ENCODE peak calls at places on chromosomes 13 and 19, in eight cellular contexts. One of them, this sample, is unnamed.

GRCh38 chr19:15828121-15828620 is 12.7 kb upstream of the OR10H1 start:
- DNase-seq in A549: no peak
- DNase-seq in IMR-90: no peak
- DNase-seq in H1: no peak
- DNase-seq in HepG2: no peak
- DNase-seq in SK-N-SH: no peak
- DNase-seq in HCT116: no peak
- DNase-seq in GM12878: no peak
- DNase-seq in this sample: peak; percentile 75

GRCh38 chr19:14113762-14114414 is 3.7 kb downstream of the PRKACA start:
- DNase-seq in A549: no peak
- DNase-seq in IMR-90: no peak
- DNase-seq in H1: peak; percentile 80
- DNase-seq in HepG2: no peak
- DNase-seq in SK-N-SH: no peak
- DNase-seq in HCT116: peak; percentile 87
- DNase-seq in GM12878: no peak
- DNase-seq in this sample: peak; percentile 81

GRCh38 chr13:104301216-104301975 is 1235.2 kb upstream of the SLC10A2 start:
- DNase-seq in A549: no peak
- DNase-seq in IMR-90: peak; percentile 29
- DNase-seq in H1: no peak
- DNase-seq in HepG2: no peak
- DNase-seq in SK-N-SH: no peak
- DNase-seq in HCT116: no peak
- DNase-seq in GM12878: no peak
- DNase-seq in this sample: no peak

GRCh38 chr13:19605161-19605955 is 28.1 kb upstream of the MPHOSPH8 start:
- DNase-seq in A549: no peak
- DNase-seq in IMR-90: peak; percentile 34
- DNase-seq in H1: no peak
- DNase-seq in HepG2: no peak
- DNase-seq in SK-N-SH: no peak
- DNase-seq in HCT116: peak; percentile 40
- DNase-seq in GM12878: no peak
- DNase-seq in this sample: no peak

GRCh38 chr19:21084343-21084742 is 2.3 kb downstream of the ZNF714 start:
- DNase-seq in A549: no peak
- DNase-seq in IMR-90: peak; percentile 79
- DNase-seq in H1: no peak
- DNase-seq in HepG2: no peak
- DNase-seq in SK-N-SH: no peak
- DNase-seq in HCT116: no peak
- DNase-seq in GM12878: peak; percentile 12
- DNase-seq in this sample: peak; percentile 39

GRCh38 chr19:45443462-45444317 is 20.0 kb upstream of the ERCC1 start:
- DNase-seq in A549: peak; percentile 98
- DNase-seq in IMR-90: peak; percentile 82
- DNase-seq in H1: peak; percentile 98
- DNase-seq in HepG2: peak; percentile 93
- DNase-seq in SK-N-SH: peak; percentile 97
- DNase-seq in HCT116: peak; percentile 83
- DNase-seq in GM12878: no peak
- DNase-seq in this sample: peak; percentile 89

GRCh38 chr19:15173746-15174404 is 26.9 kb downstream of the NOTCH3 start:
- DNase-seq in A549: no peak
- DNase-seq in IMR-90: no peak
- DNase-seq in H1: no peak
- DNase-seq in HepG2: peak; percentile 40
- DNase-seq in SK-N-SH: no peak
- DNase-seq in HCT116: no peak
- DNase-seq in GM12878: no peak
- DNase-seq in this sample: no peak

GRCh38 chr19:8332976-8333770 is 9.9 kb downstream of the KANK3 start:
- DNase-seq in A549: no peak
- DNase-seq in IMR-90: no peak
- DNase-seq in H1: peak; percentile 70
- DNase-seq in HepG2: no peak
- DNase-seq in SK-N-SH: peak; percentile 45
- DNase-seq in HCT116: no peak
- DNase-seq in GM12878: no peak
- DNase-seq in this sample: no peak

GRCh38 chr13:49171358-49171757 is 48.8 kb upstream of the MLNR start:
- DNase-seq in A549: no peak
- DNase-seq in IMR-90: no peak
- DNase-seq in H1: no peak
- DNase-seq in HepG2: no peak
- DNase-seq in SK-N-SH: no peak
- DNase-seq in HCT116: no peak
- DNase-seq in GM12878: no peak
- DNase-seq in this sample: no peak

GRCh38 chr19:4524808-4525562 is 6.7 kb upstream of the PLIN4 start:
- DNase-seq in A549: peak; percentile 63
- DNase-seq in IMR-90: no peak
- DNase-seq in H1: peak; percentile 95
- DNase-seq in HepG2: no peak
- DNase-seq in SK-N-SH: peak; percentile 79
- DNase-seq in HCT116: peak; percentile 8
- DNase-seq in GM12878: no peak
- DNase-seq in this sample: peak; percentile 65
- TF ChIP-seq RAD21 in A549: peak; percentile 34
- TF ChIP-seq RAD21 in IMR-90: peak; percentile 42
- TF ChIP-seq RAD21 in H1: peak; percentile 45
- TF ChIP-seq RAD21 in HepG2: no peak
- TF ChIP-seq RAD21 in SK-N-SH: peak; percentile 38
- TF ChIP-seq RAD21 in HCT116: peak; percentile 50
- TF ChIP-seq RAD21 in GM12878: peak; percentile 43
- TF ChIP-seq RAD21 in this sample: peak; percentile 20

GRCh38 chr19:17645339-17645963 is 42.7 kb downstream of the UNC13A start:
- DNase-seq in A549: no peak
- DNase-seq in IMR-90: no peak
- DNase-seq in H1: no peak
- DNase-seq in HepG2: no peak
- DNase-seq in SK-N-SH: no peak
- DNase-seq in HCT116: no peak
- DNase-seq in GM12878: no peak
- DNase-seq in this sample: no peak
- TF ChIP-seq RAD21 in A549: no peak
- TF ChIP-seq RAD21 in IMR-90: no peak
- TF ChIP-seq RAD21 in H1: no peak
- TF ChIP-seq RAD21 in HepG2: no peak
- TF ChIP-seq RAD21 in SK-N-SH: no peak
- TF ChIP-seq RAD21 in HCT116: no peak
- TF ChIP-seq RAD21 in GM12878: no peak
- TF ChIP-seq RAD21 in this sample: no peak

GRCh38 chr19:34786236-34786635 is 13.2 kb upstream of the ZNF599 start:
- DNase-seq in A549: no peak
- DNase-seq in IMR-90: no peak
- DNase-seq in H1: no peak
- DNase-seq in HepG2: no peak
- DNase-seq in SK-N-SH: no peak
- DNase-seq in HCT116: no peak
- DNase-seq in GM12878: no peak
- DNase-seq in this sample: no peak
- TF ChIP-seq RAD21 in A549: no peak
- TF ChIP-seq RAD21 in IMR-90: no peak
- TF ChIP-seq RAD21 in H1: no peak
- TF ChIP-seq RAD21 in HepG2: no peak
- TF ChIP-seq RAD21 in SK-N-SH: no peak
- TF ChIP-seq RAD21 in HCT116: no peak
- TF ChIP-seq RAD21 in GM12878: no peak
- TF ChIP-seq RAD21 in this sample: no peak

DNA sequence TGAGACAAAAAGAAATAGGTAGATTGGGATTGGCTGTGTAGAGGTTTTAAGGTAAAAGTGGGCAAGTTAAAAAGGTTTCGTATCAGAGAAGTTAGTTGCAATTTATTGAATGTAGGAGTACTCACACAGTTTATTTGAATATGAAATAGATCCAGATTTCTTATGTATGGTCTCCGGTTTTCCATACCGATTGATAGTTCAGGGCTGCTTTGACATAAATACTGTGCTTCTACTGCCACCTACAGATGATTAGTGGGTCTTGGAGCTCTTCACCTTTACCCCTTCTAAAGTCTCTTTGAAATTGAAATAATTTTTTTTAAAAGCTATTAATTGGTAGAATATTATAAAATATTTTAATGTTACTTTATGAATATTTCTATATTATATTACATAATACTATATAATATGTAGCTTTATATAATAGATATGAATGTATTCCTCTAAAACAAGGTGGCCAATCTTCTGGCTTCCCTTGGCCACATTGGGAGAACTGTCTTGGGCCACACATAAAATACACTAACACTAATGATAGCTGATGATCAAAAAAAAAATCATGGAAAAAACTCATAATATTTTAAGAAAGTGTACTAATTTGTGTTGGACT is 7.7 kb upstream of the GPR18 start:
- DNase-seq in A549: peak; percentile 18
- DNase-seq in IMR-90: peak; percentile 63
- DNase-seq in H1: no peak
- DNase-seq in HepG2: peak; percentile 46
- DNase-seq in SK-N-SH: peak; percentile 44
- DNase-seq in HCT116: peak; percentile 40
- DNase-seq in GM12878: no peak
- DNase-seq in this sample: peak; percentile 58
- TF ChIP-seq RAD21 in A549: peak; percentile 70
- TF ChIP-seq RAD21 in IMR-90: peak; percentile 75
- TF ChIP-seq RAD21 in H1: peak; percentile 77
- TF ChIP-seq RAD21 in HepG2: no peak
- TF ChIP-seq RAD21 in SK-N-SH: peak; percentile 78
- TF ChIP-seq RAD21 in HCT116: peak; percentile 76
- TF ChIP-seq RAD21 in GM12878: peak; percentile 93
- TF ChIP-seq RAD21 in this sample: peak; percentile 72

DNA sequence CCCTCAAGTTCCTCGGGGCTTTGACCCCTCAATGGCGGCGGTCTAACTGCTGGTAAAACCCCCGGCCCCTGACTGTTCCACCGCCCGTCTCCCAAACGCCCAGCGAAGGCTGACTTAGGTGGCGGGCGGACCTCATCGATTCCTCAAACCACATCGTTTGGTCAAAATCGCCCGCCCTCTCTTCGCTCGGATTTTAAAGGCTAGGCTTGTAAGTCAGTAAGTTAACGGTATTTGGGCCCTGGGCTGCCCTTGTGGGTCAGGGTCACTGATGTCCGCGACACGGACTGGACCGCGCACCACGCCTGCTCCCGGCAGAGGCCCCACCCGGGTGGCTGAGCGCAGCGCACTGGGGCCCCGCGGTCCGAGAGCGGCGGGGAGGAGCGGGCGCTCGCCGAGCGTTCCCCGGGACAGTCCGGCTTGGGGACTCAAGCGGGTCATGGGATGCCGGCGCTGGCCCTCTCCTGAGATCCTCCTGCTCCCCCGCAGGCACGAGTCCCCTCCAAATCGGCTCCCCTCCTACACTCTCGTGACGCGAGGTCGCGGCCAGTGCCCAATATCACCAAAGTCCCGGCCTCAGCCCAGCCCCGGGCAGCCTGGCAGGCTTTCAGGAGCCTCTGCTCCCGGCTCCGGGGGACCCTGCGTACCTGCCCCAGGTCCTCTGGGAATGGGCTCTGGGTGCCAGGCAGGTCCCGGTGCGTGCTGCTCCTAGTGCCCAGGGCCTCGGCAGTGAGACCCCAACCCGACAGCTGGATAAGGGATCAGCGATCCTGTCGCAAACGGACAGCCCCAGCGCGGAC is 990 bp downstream of the FLT1 start:
- DNase-seq in A549: no peak
- DNase-seq in IMR-90: no peak
- DNase-seq in H1: peak; percentile 72
- DNase-seq in HepG2: no peak
- DNase-seq in SK-N-SH: peak; percentile 28
- DNase-seq in HCT116: no peak
- DNase-seq in GM12878: no peak
- DNase-seq in this sample: no peak
- TF ChIP-seq RAD21 in A549: no peak
- TF ChIP-seq RAD21 in IMR-90: no peak
- TF ChIP-seq RAD21 in H1: no peak
- TF ChIP-seq RAD21 in HepG2: no peak
- TF ChIP-seq RAD21 in SK-N-SH: no peak
- TF ChIP-seq RAD21 in HCT116: no peak
- TF ChIP-seq RAD21 in GM12878: no peak
- TF ChIP-seq RAD21 in this sample: no peak

GRCh38 chr19:39409207-39409885 is 2.7 kb downstream of the ZFP36 start:
- DNase-seq in A549: peak; percentile 85
- DNase-seq in IMR-90: peak; percentile 61
- DNase-seq in H1: peak; percentile 94
- DNase-seq in HepG2: peak; percentile 61
- DNase-seq in SK-N-SH: peak; percentile 75
- DNase-seq in HCT116: peak; percentile 90
- DNase-seq in GM12878: no peak
- DNase-seq in this sample: peak; percentile 63

GRCh38 chr19:39406656-39407393 is at the start of gene ZFP36:
- DNase-seq in A549: peak; percentile 95
- DNase-seq in IMR-90: peak; percentile 83
- DNase-seq in H1: peak; percentile 86
- DNase-seq in HepG2: peak; percentile 70
- DNase-seq in SK-N-SH: peak; percentile 94
- DNase-seq in HCT116: peak; percentile 68
- DNase-seq in GM12878: no peak
- DNase-seq in this sample: peak; percentile 84

GRCh38 chr19:39407394-39407643 is 672 bp downstream of the ZFP36 start:
- DNase-seq in A549: no peak
- DNase-seq in IMR-90: no peak
- DNase-seq in H1: no peak
- DNase-seq in HepG2: no peak
- DNase-seq in SK-N-SH: no peak
- DNase-seq in HCT116: no peak
- DNase-seq in GM12878: no peak
- DNase-seq in this sample: no peak

GRCh38 chr19:39408392-39409206 is 2.0 kb downstream of the ZFP36 start:
- DNase-seq in A549: no peak
- DNase-seq in IMR-90: peak; percentile 52
- DNase-seq in H1: peak; percentile 49
- DNase-seq in HepG2: no peak
- DNase-seq in SK-N-SH: no peak
- DNase-seq in HCT116: peak; percentile 68
- DNase-seq in GM12878: no peak
- DNase-seq in this sample: peak; percentile 14

GRCh38 chr19:39407644-39408391 is 1.2 kb downstream of the ZFP36 start:
- DNase-seq in A549: no peak
- DNase-seq in IMR-90: no peak
- DNase-seq in H1: peak; percentile 54
- DNase-seq in HepG2: no peak
- DNase-seq in SK-N-SH: no peak
- DNase-seq in HCT116: no peak
- DNase-seq in GM12878: no peak
- DNase-seq in this sample: no peak
- TF ChIP-seq RAD21 in A549: no peak
- TF ChIP-seq RAD21 in IMR-90: no peak
- TF ChIP-seq RAD21 in H1: no peak
- TF ChIP-seq RAD21 in HepG2: no peak
- TF ChIP-seq RAD21 in SK-N-SH: no peak
- TF ChIP-seq RAD21 in HCT116: no peak
- TF ChIP-seq RAD21 in GM12878: no peak
- TF ChIP-seq RAD21 in this sample: no peak

GRCh38 chr19:49889687-49890348 is 6.9 kb downstream of the IL4I1 start:
- DNase-seq in A549: peak; percentile 61
- DNase-seq in IMR-90: peak; percentile 61
- DNase-seq in H1: peak; percentile 94
- DNase-seq in HepG2: no peak
- DNase-seq in SK-N-SH: peak; percentile 82
- DNase-seq in HCT116: peak; percentile 53
- DNase-seq in GM12878: no peak
- DNase-seq in this sample: peak; percentile 67
- TF ChIP-seq RAD21 in A549: peak; percentile 51
- TF ChIP-seq RAD21 in IMR-90: peak; percentile 41
- TF ChIP-seq RAD21 in H1: peak; percentile 45
- TF ChIP-seq RAD21 in HepG2: no peak
- TF ChIP-seq RAD21 in SK-N-SH: peak; percentile 26
- TF ChIP-seq RAD21 in HCT116: no peak
- TF ChIP-seq RAD21 in GM12878: peak; percentile 40
- TF ChIP-seq RAD21 in this sample: peak; percentile 70

This sample was measured in K562.